ENCODE peak calls at places on chromosomes 7 and 10, in eight cellular contexts. M, I, L, A, B, D, F and W are unnamed samples.

GRCh38 chr10:101830322-101831168 is 12.3 kb upstream of the OGA start:
- DNase-seq in M (peak; percentile 83), I (peak; percentile 94), L (peak; percentile 91), A (peak; percentile 77), B (peak; percentile 91), D (peak; percentile 98), F (peak; percentile 87), W (no peak)

GRCh38 chr7:85392789-85393188 is 205.9 kb upstream of the SEMA3D start:
- DNase-seq in M (no peak), I (no peak), L (no peak), A (no peak), B (no peak), D (no peak), F (no peak), W (no peak)

GRCh38 chr10:110717830-110718595 is 73.9 kb downstream of the RBM20 start:
- DNase-seq in M (peak; percentile 52), I (no peak), L (no peak), A (no peak), B (no peak), D (no peak), F (no peak), W (no peak)

GRCh38 chr10:67665491-67665890 is 30.5 kb downstream of the CTNNA3 start:
- DNase-seq in M (no peak), I (peak; percentile 19), L (no peak), A (no peak), B (peak; percentile 2), D (no peak), F (no peak), W (no peak)

GRCh38 chr7:95628831-95629439 is 32.6 kb upstream of the PDK4 start:
- DNase-seq in M (no peak), I (no peak), L (no peak), A (no peak), B (peak; percentile 50), D (peak; percentile 84), F (no peak), W (no peak)

GRCh38 chr7:5500056-5500776 is 76.6 kb upstream of the TNRC18 start:
- DNase-seq in M (no peak), I (no peak), L (no peak), A (no peak), B (no peak), D (no peak), F (no peak), W (no peak)

GRCh38 chr10:129761573-129761972 is 202.5 kb downstream of the EBF3 start:
- DNase-seq in M (no peak), I (no peak), L (peak; percentile 16), A (no peak), B (no peak), D (no peak), F (no peak), W (no peak)

GRCh38 chr7:95730493-95731280 is 41.7 kb upstream of the DYNC1I1 start:
- DNase-seq in M (no peak), I (no peak), L (no peak), A (no peak), B (no peak), D (no peak), F (no peak), W (no peak)

GRCh38 chr10:97456034-97456685 is 10.2 kb downstream of the ZDHHC16 start:
- DNase-seq in M (no peak), I (no peak), L (no peak), A (no peak), B (no peak), D (no peak), F (no peak), W (no peak)
- H3K36me3 ChIP-seq in M (peaks cover 87% of the 10 kb centered on the region), I (peaks cover 43% of the 10 kb centered on the region), L (peaks cover 100% of the 10 kb centered on the region), A (peaks cover 40% of the 10 kb centered on the region), B (peaks cover 48% of the 10 kb centered on the region), D (peaks cover 69% of the 10 kb centered on the region), F (no peaks in the 10 kb centered on the region), W (peaks cover 95% of the 10 kb centered on the region)

GRCh38 chr7:135601182-135601581 is 43.5 kb downstream of the NUP205 start:
- DNase-seq in M (no peak), I (no peak), L (no peak), A (peak; percentile 32), B (peak; percentile 15), D (peak; percentile 32), F (no peak), W (no peak)

GRCh38 chr7:135599471-135599870 is 41.8 kb downstream of the NUP205 start:
- DNase-seq in M (no peak), I (no peak), L (no peak), A (no peak), B (no peak), D (no peak), F (no peak), W (no peak)

GRCh38 chr7:135597181-135597925 is 39.6 kb downstream of the NUP205 start:
- DNase-seq in M (no peak), I (no peak), L (no peak), A (no peak), B (peak; percentile 26), D (peak; percentile 71), F (no peak), W (no peak)

GRCh38 chr7:135602304-135602703 is 44.6 kb downstream of the NUP205 start:
- DNase-seq in M (no peak), I (no peak), L (no peak), A (peak; percentile 39), B (peak; percentile 71), D (peak; percentile 34), F (no peak), W (no peak)

DNA sequence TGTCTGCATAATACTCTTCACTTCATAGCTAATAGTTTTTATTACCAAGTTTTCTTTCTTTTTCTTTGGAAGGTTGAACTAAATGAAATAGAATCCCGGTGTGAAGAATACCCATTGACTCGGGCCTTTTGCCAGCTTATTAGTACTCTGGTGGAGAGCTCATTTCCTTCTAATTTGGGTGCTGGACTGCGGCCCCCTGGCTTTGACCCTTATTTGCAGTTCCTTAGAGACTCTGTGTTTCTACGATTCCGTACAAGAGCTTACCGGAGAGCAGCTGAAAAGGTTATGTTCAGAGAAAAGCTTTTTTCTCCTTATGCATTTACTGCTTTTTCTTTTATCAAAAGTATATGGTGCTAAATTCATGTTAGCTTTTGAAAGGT is 40.2 kb downstream of the NUP205 start:
- DNase-seq in M (no peak), I (no peak), L (no peak), A (no peak), B (peak; percentile 15), D (peak; percentile 58), F (no peak), W (no peak)
- H3K36me3 ChIP-seq in M (peaks cover 93% of the 10 kb centered on the region), I (peaks cover 80% of the 10 kb centered on the region), L (peaks cover 81% of the 10 kb centered on the region), A (peaks cover 32% of the 10 kb centered on the region), B (peaks cover 58% of the 10 kb centered on the region), D (peaks cover 29% of the 10 kb centered on the region), F (peaks cover 3% of the 10 kb centered on the region), W (peaks cover 82% of the 10 kb centered on the region)

GRCh38 chr10:92149261-92149660 is 141.6 kb downstream of the CPEB3 start:
- DNase-seq in M (no peak), I (no peak), L (no peak), A (no peak), B (no peak), D (no peak), F (no peak), W (no peak)

GRCh38 chr10:92142512-92142911 is 148.4 kb downstream of the CPEB3 start:
- DNase-seq in M (no peak), I (no peak), L (no peak), A (no peak), B (no peak), D (no peak), F (no peak), W (no peak)

GRCh38 chr10:92146781-92147180 is 144.1 kb downstream of the CPEB3 start:
- DNase-seq in M (no peak), I (no peak), L (no peak), A (no peak), B (no peak), D (no peak), F (no peak), W (no peak)

GRCh38 chr10:92142949-92143348 is 147.9 kb downstream of the CPEB3 start:
- DNase-seq in M (no peak), I (no peak), L (no peak), A (no peak), B (no peak), D (no peak), F (no peak), W (no peak)

DNA sequence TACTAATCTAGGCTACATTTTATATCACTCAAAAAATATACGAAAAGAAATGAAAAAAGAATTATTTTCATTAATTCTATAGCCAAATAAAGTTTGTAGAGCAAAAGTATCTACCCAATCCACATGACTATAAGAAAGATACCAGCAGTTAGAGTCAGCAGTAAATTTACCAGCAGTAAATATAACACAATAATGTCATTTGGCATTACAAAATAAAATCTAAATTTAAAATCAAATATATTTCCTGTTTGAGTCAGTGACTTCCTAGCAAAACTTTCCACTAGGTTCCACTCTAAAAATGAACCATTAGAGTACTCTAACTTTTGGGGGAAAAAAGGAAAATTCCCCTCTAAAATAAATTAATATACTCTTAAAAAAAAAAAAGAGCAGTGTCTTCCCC is 144.8 kb downstream of the CPEB3 start:
- DNase-seq in M (no peak), I (no peak), L (no peak), A (no peak), B (no peak), D (no peak), F (no peak), W (no peak)
- H3K36me3 ChIP-seq in M (peaks cover 16% of the 10 kb centered on the region), I (no peaks in the 10 kb centered on the region), L (no peaks in the 10 kb centered on the region), A (no peaks in the 10 kb centered on the region), B (peaks cover 4% of the 10 kb centered on the region), D (no peaks in the 10 kb centered on the region), F (no peaks in the 10 kb centered on the region), W (peaks cover 3% of the 10 kb centered on the region)

GRCh38 chr10:103445366-103445765 is 6.8 kb downstream of the CALHM2 start:
- DNase-seq in M (no peak), I (no peak), L (no peak), A (no peak), B (no peak), D (no peak), F (no peak), W (no peak)

GRCh38 chr10:103447187-103447586 is 5.0 kb downstream of the CALHM2 start:
- DNase-seq in M (no peak), I (no peak), L (no peak), A (no peak), B (no peak), D (no peak), F (no peak), W (no peak)

GRCh38 chr10:103443475-103444185 is 8.5 kb downstream of the CALHM2 start:
- DNase-seq in M (no peak), I (no peak), L (no peak), A (no peak), B (no peak), D (no peak), F (no peak), W (no peak)

GRCh38 chr10:103444478-103444877 is 7.7 kb downstream of the CALHM2 start:
- DNase-seq in M (peak; percentile 47), I (no peak), L (no peak), A (no peak), B (no peak), D (no peak), F (no peak), W (no peak)

DNA sequence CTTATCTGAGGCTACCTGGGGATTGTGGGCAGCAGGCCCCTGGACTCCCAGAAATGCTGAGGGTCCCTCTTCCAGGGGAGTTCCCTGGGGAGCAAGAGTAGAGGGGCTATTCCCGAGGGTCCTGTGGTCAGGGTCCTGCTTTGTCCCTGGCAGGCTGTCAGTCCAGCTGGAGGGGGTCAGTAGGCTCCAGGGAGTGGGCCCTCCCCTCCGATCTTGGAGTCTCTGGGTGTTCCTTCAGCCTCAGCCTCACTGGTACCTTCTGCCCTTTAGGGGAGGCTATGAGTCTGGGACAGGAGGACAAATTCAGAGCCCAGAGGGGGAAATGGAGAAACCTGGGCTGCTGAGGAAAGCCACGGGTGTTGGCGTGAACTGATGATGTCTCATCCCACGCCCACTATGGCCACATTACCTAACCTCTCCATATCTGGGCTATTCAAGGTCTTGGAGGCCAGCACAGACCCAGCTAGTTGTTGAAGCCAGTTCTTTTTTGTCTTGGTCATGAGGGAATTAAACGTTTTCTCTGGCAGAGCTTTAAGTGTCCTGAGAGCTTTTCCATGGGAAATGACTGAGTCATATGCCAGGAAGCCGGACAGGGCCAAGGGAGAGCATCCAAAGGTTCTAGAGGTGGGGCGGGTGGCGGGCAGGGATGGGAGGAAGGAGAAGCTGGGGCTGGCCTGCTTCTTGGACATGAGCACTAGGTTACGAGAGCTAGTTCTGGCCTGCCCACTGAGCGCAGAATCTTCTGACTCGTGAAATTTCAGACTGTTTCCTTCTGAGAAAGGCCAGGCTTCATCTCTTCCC is 6.2 kb downstream of the CALHM2 start:
- DNase-seq in M (peak; percentile 82), I (no peak), L (no peak), A (no peak), B (peak; percentile 84), D (peak; percentile 87), F (peak; percentile 88), W (no peak)
- H3K36me3 ChIP-seq in M (peaks cover 93% of the 10 kb centered on the region), I (peaks cover 42% of the 10 kb centered on the region), L (peaks cover 62% of the 10 kb centered on the region), A (peaks cover 32% of the 10 kb centered on the region), B (peaks cover 34% of the 10 kb centered on the region), D (peaks cover 52% of the 10 kb centered on the region), F (no peaks in the 10 kb centered on the region), W (peaks cover 58% of the 10 kb centered on the region)